ENCODE peak calls at places on chromosomes 7 and 10, in six cellular contexts. One of them, this sample, is unnamed.

GRCh38 chr10:93542358-93542791 is 24.1 kb upstream of the FFAR4 start:
- DNase-seq in neuronal stem cell: no peak
- DNase-seq in IMR-90: peak; percentile 9
- DNase-seq in mesendoderm: no peak
- DNase-seq in H1: no peak
- DNase-seq in mesenchymal stem cell: peak; percentile 22
- DNase-seq in this sample: no peak

GRCh38 chr10:119098576-119098975 is 5.3 kb upstream of the DENND10 start:
- DNase-seq in neuronal stem cell: no peak
- DNase-seq in IMR-90: no peak
- DNase-seq in mesendoderm: no peak
- DNase-seq in H1: no peak
- DNase-seq in mesenchymal stem cell: no peak
- DNase-seq in this sample: no peak

GRCh38 chr10:68073631-68074403 is 1.3 kb downstream of the HERC4 start:
- DNase-seq in neuronal stem cell: no peak
- DNase-seq in IMR-90: peak; percentile 31
- DNase-seq in mesendoderm: no peak
- DNase-seq in H1: no peak
- DNase-seq in mesenchymal stem cell: peak; percentile 56
- DNase-seq in this sample: no peak

GRCh38 chr7:111292026-111292430 is 201.1 kb downstream of the LRRN3 start:
- DNase-seq in neuronal stem cell: no peak
- DNase-seq in IMR-90: peak; percentile 24
- DNase-seq in mesendoderm: no peak
- DNase-seq in H1: no peak
- DNase-seq in mesenchymal stem cell: no peak
- DNase-seq in this sample: no peak

GRCh38 chr10:44929356-44930113 is 18.4 kb downstream of the TMEM72 start:
- DNase-seq in neuronal stem cell: no peak
- DNase-seq in IMR-90: no peak
- DNase-seq in mesendoderm: no peak
- DNase-seq in H1: no peak
- DNase-seq in mesenchymal stem cell: no peak
- DNase-seq in this sample: peak; percentile 18

GRCh38 chr7:29879609-29880008 is 73.3 kb downstream of the WIPF3 start:
- DNase-seq in neuronal stem cell: no peak
- DNase-seq in IMR-90: peak; percentile 21
- DNase-seq in mesendoderm: no peak
- DNase-seq in H1: no peak
- DNase-seq in mesenchymal stem cell: no peak
- DNase-seq in this sample: no peak

GRCh38 chr10:82089327-82089726 is 214.3 kb downstream of the NRG3 start:
- DNase-seq in neuronal stem cell: peak; percentile 42
- DNase-seq in IMR-90: no peak
- DNase-seq in mesendoderm: peak; percentile 71
- DNase-seq in H1: no peak
- DNase-seq in mesenchymal stem cell: no peak
- DNase-seq in this sample: peak; percentile 42

GRCh38 chr7:46153951-46154787 is 233.1 kb upstream of the IGFBP3 start:
- DNase-seq in neuronal stem cell: no peak
- DNase-seq in IMR-90: no peak
- DNase-seq in mesendoderm: peak; percentile 49
- DNase-seq in H1: no peak
- DNase-seq in mesenchymal stem cell: no peak
- DNase-seq in this sample: no peak

GRCh38 chr10:77281719-77282118 is 355.9 kb downstream of the KCNMA1 start:
- DNase-seq in neuronal stem cell: no peak
- DNase-seq in IMR-90: no peak
- DNase-seq in mesendoderm: no peak
- DNase-seq in H1: no peak
- DNase-seq in mesenchymal stem cell: no peak
- DNase-seq in this sample: no peak

GRCh38 chr10:86314616-86315520 is 51.7 kb downstream of the GRID1 start:
- DNase-seq in neuronal stem cell: no peak
- DNase-seq in IMR-90: no peak
- DNase-seq in mesendoderm: no peak
- DNase-seq in H1: no peak
- DNase-seq in mesenchymal stem cell: no peak
- DNase-seq in this sample: peak; percentile 13

GRCh38 chr7:21616796-21617436 is 74.1 kb downstream of the DNAH11 start:
- DNase-seq in neuronal stem cell: no peak
- DNase-seq in IMR-90: peak; percentile 37
- DNase-seq in mesendoderm: peak; percentile 89
- DNase-seq in H1: no peak
- DNase-seq in mesenchymal stem cell: peak; percentile 57
- DNase-seq in this sample: no peak

GRCh38 chr10:118521415-118522117 is 73.9 kb downstream of the PRLHR start:
- DNase-seq in neuronal stem cell: no peak
- DNase-seq in IMR-90: no peak
- DNase-seq in mesendoderm: no peak
- DNase-seq in H1: no peak
- DNase-seq in mesenchymal stem cell: no peak
- DNase-seq in this sample: no peak

GRCh38 chr10:30873408-30873807 is 158.3 kb downstream of the ZNF438 start:
- DNase-seq in neuronal stem cell: no peak
- DNase-seq in IMR-90: no peak
- DNase-seq in mesendoderm: no peak
- DNase-seq in H1: no peak
- DNase-seq in mesenchymal stem cell: no peak
- DNase-seq in this sample: no peak

GRCh38 chr7:45663965-45664623 is 89.9 kb downstream of the ADCY1 start:
- DNase-seq in neuronal stem cell: no peak
- DNase-seq in IMR-90: no peak
- DNase-seq in mesendoderm: no peak
- DNase-seq in H1: peak; percentile 19
- DNase-seq in mesenchymal stem cell: no peak
- DNase-seq in this sample: peak; percentile 9

GRCh38 chr7:26078437-26079362 is 73.3 kb upstream of the NFE2L3 start:
- DNase-seq in neuronal stem cell: peak; percentile 65
- DNase-seq in IMR-90: no peak
- DNase-seq in mesendoderm: peak; percentile 82
- DNase-seq in H1: peak; percentile 87
- DNase-seq in mesenchymal stem cell: peak; percentile 30
- DNase-seq in this sample: peak; percentile 90

GRCh38 chr10:86355571-86356038 is 11.0 kb downstream of the GRID1 start:
- DNase-seq in neuronal stem cell: no peak
- DNase-seq in IMR-90: no peak
- DNase-seq in mesendoderm: no peak
- DNase-seq in H1: no peak
- DNase-seq in mesenchymal stem cell: no peak
- DNase-seq in this sample: no peak

GRCh38 chr7:29499932-29500331 is 63.7 kb upstream of the PRR15 start:
- DNase-seq in neuronal stem cell: no peak
- DNase-seq in IMR-90: no peak
- DNase-seq in mesendoderm: no peak
- DNase-seq in H1: no peak
- DNase-seq in mesenchymal stem cell: no peak
- DNase-seq in this sample: no peak

GRCh38 chr10:58299580-58299979 is 30.6 kb downstream of the CISD1 start:
- DNase-seq in neuronal stem cell: peak; percentile 36
- DNase-seq in IMR-90: peak; percentile 57
- DNase-seq in mesendoderm: peak; percentile 76
- DNase-seq in H1: peak; percentile 79
- DNase-seq in mesenchymal stem cell: peak; percentile 58
- DNase-seq in this sample: peak; percentile 52

GRCh38 chr7:117041822-117042221 is 88.5 kb downstream of the ST7 start:
- DNase-seq in neuronal stem cell: no peak
- DNase-seq in IMR-90: no peak
- DNase-seq in mesendoderm: no peak
- DNase-seq in H1: no peak
- DNase-seq in mesenchymal stem cell: no peak
- DNase-seq in this sample: no peak

DNA sequence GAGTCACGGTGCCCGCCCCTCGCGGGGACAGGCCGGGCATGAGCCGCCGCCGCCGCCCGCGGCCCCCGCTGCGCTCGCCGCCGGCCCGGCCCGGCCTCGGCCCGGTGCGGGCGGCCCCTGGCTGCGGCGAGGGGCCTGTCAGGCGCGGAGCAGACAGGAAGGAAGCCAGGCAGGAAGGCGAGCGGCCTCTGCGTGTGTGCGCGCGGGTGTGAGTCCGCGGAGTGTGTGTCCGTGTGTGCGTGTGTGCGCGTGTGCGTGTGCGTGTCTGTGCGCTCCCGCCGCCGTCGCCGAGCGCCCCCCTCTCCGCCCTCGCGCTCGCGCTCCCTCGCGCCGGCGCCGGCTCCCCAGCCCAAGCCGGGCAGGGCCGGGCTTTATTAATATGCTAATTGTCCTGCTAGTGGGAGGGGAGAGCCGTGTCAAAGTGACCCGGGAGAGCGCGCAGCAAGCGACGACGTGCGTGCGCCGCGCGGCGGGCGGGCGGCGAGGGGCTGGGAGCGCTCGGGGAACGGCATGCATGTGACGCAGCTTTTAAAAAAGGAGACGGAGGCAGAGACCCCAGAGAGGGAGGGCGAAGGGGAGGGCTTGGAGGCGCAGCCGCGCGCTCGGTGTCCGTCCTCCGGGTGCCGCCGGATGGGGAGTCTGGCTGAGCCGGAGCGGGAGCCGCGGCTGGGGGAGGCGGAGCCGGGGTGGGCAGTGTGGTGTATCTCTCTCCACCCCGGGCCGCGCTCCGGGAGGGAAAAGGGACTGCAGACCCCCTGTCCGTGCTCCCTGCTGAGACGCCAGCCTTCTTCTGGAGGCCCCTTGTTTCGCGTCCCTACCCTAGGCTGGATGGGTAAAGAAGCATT is at the start of gene LDB1:
- DNase-seq in neuronal stem cell: peak; percentile 90
- DNase-seq in IMR-90: peak; percentile 77
- DNase-seq in mesendoderm: peak; percentile 92
- DNase-seq in H1: peak; percentile 85
- DNase-seq in mesenchymal stem cell: peak; percentile 91
- DNase-seq in this sample: peak; percentile 81
- H2BK120ac ChIP-seq in neuronal stem cell: peak within 1 kb of the TSS; percentile 89
- H2BK120ac ChIP-seq in IMR-90: peak within 1 kb of the TSS; percentile 94
- H2BK120ac ChIP-seq in mesendoderm: peak within 1 kb of the TSS; percentile 21
- H2BK120ac ChIP-seq in H1: peak within 1 kb of the TSS; percentile 30
- H2BK120ac ChIP-seq in mesenchymal stem cell: peak within 1 kb of the TSS; percentile 93
- H2BK120ac ChIP-seq in this sample: peak within 1 kb of the TSS; percentile 7

GRCh38 chr10:100660945-100661344 is 84.4 kb upstream of the PAX2 start:
- DNase-seq in neuronal stem cell: no peak
- DNase-seq in IMR-90: no peak
- DNase-seq in mesendoderm: no peak
- DNase-seq in H1: no peak
- DNase-seq in mesenchymal stem cell: no peak
- DNase-seq in this sample: no peak

GRCh38 chr10:100655760-100656421 is 89.5 kb upstream of the PAX2 start:
- DNase-seq in neuronal stem cell: no peak
- DNase-seq in IMR-90: no peak
- DNase-seq in mesendoderm: no peak
- DNase-seq in H1: peak; percentile 62
- DNase-seq in mesenchymal stem cell: no peak
- DNase-seq in this sample: no peak

GRCh38 chr10:100659361-100660098 is 85.9 kb upstream of the PAX2 start:
- DNase-seq in neuronal stem cell: no peak
- DNase-seq in IMR-90: no peak
- DNase-seq in mesendoderm: no peak
- DNase-seq in H1: no peak
- DNase-seq in mesenchymal stem cell: no peak
- DNase-seq in this sample: peak; percentile 49

GRCh38 chr10:100656479-100656878 is 88.9 kb upstream of the PAX2 start:
- DNase-seq in neuronal stem cell: no peak
- DNase-seq in IMR-90: no peak
- DNase-seq in mesendoderm: no peak
- DNase-seq in H1: peak; percentile 79
- DNase-seq in mesenchymal stem cell: no peak
- DNase-seq in this sample: peak; percentile 57

GRCh38 chr10:100658269-100658668 is 87.1 kb upstream of the PAX2 start:
- DNase-seq in neuronal stem cell: no peak
- DNase-seq in IMR-90: no peak
- DNase-seq in mesendoderm: no peak
- DNase-seq in H1: no peak
- DNase-seq in mesenchymal stem cell: no peak
- DNase-seq in this sample: no peak
- H2BK15ac ChIP-seq in neuronal stem cell: no peak overlapping the region
- H2BK15ac ChIP-seq in IMR-90: no peak overlapping the region
- H2BK15ac ChIP-seq in mesendoderm: no peak overlapping the region
- H2BK15ac ChIP-seq in H1: no peak overlapping the region
- H2BK15ac ChIP-seq in mesenchymal stem cell: no peak overlapping the region
- H2BK15ac ChIP-seq in this sample: no peak overlapping the region

GRCh38 chr10:21506351-21506750 is 19.1 kb downstream of the SKIDA1 start:
- DNase-seq in neuronal stem cell: no peak
- DNase-seq in IMR-90: no peak
- DNase-seq in mesendoderm: no peak
- DNase-seq in H1: no peak
- DNase-seq in mesenchymal stem cell: peak; percentile 61
- DNase-seq in this sample: no peak

GRCh38 chr10:21509391-21510217 is 15.9 kb downstream of the SKIDA1 start:
- DNase-seq in neuronal stem cell: no peak
- DNase-seq in IMR-90: no peak
- DNase-seq in mesendoderm: peak; percentile 89
- DNase-seq in H1: peak; percentile 75
- DNase-seq in mesenchymal stem cell: no peak
- DNase-seq in this sample: no peak

GRCh38 chr10:21508987-21509334 is 16.5 kb downstream of the SKIDA1 start:
- DNase-seq in neuronal stem cell: no peak
- DNase-seq in IMR-90: no peak
- DNase-seq in mesendoderm: peak; percentile 74
- DNase-seq in H1: peak; percentile 72
- DNase-seq in mesenchymal stem cell: no peak
- DNase-seq in this sample: no peak

GRCh38 chr10:21505711-21506278 is 19.7 kb downstream of the SKIDA1 start:
- DNase-seq in neuronal stem cell: no peak
- DNase-seq in IMR-90: no peak
- DNase-seq in mesendoderm: peak; percentile 44
- DNase-seq in H1: no peak
- DNase-seq in mesenchymal stem cell: peak; percentile 28
- DNase-seq in this sample: no peak

GRCh38 chr10:21507066-21507669 is 18.3 kb downstream of the SKIDA1 start:
- DNase-seq in neuronal stem cell: no peak
- DNase-seq in IMR-90: no peak
- DNase-seq in mesendoderm: peak; percentile 45
- DNase-seq in H1: no peak
- DNase-seq in mesenchymal stem cell: peak; percentile 57
- DNase-seq in this sample: no peak
- H3K4me2 ChIP-seq in neuronal stem cell: peak overlapping the region; percentile 45
- H3K4me2 ChIP-seq in IMR-90: no peak overlapping the region
- H3K4me2 ChIP-seq in mesendoderm: peak overlapping the region; percentile 19
- H3K4me2 ChIP-seq in H1: peak overlapping the region; percentile 82
- H3K4me2 ChIP-seq in mesenchymal stem cell: no peak overlapping the region
- H3K4me2 ChIP-seq in this sample: peak overlapping the region; percentile 85

GRCh38 chr10:110495731-110496552 is 1.8 kb upstream of the DUSP5 start:
- DNase-seq in neuronal stem cell: no peak
- DNase-seq in IMR-90: peak; percentile 93
- DNase-seq in mesendoderm: peak; percentile 85
- DNase-seq in H1: peak; percentile 57
- DNase-seq in mesenchymal stem cell: peak; percentile 82
- DNase-seq in this sample: peak; percentile 47

GRCh38 chr10:110498087-110498981 is 627 bp downstream of the DUSP5 start:
- DNase-seq in neuronal stem cell: no peak
- DNase-seq in IMR-90: peak; percentile 48
- DNase-seq in mesendoderm: peak; percentile 67
- DNase-seq in H1: peak; percentile 67
- DNase-seq in mesenchymal stem cell: peak; percentile 68
- DNase-seq in this sample: peak; percentile 43

GRCh38 chr10:110498982-110499795 is 1.5 kb downstream of the DUSP5 start:
- DNase-seq in neuronal stem cell: no peak
- DNase-seq in IMR-90: peak; percentile 74
- DNase-seq in mesendoderm: peak; percentile 96
- DNase-seq in H1: peak; percentile 73
- DNase-seq in mesenchymal stem cell: peak; percentile 68
- DNase-seq in this sample: peak; percentile 76

GRCh38 chr10:110496553-110497437 is 912 bp upstream of the DUSP5 start:
- DNase-seq in neuronal stem cell: no peak
- DNase-seq in IMR-90: no peak
- DNase-seq in mesendoderm: no peak
- DNase-seq in H1: no peak
- DNase-seq in mesenchymal stem cell: no peak
- DNase-seq in this sample: no peak

GRCh38 chr10:110497438-110498086 is at the start of gene DUSP5:
- DNase-seq in neuronal stem cell: peak; percentile 97
- DNase-seq in IMR-90: peak; percentile 92
- DNase-seq in mesendoderm: peak; percentile 97
- DNase-seq in H1: peak; percentile 94
- DNase-seq in mesenchymal stem cell: peak; percentile 94
- DNase-seq in this sample: peak; percentile 90
- H2BK120ac ChIP-seq in neuronal stem cell: no peak within 1 kb of the TSS
- H2BK120ac ChIP-seq in IMR-90: peak within 1 kb of the TSS; percentile 71
- H2BK120ac ChIP-seq in mesendoderm: peak within 1 kb of the TSS; percentile 14
- H2BK120ac ChIP-seq in H1: no peak within 1 kb of the TSS
- H2BK120ac ChIP-seq in mesenchymal stem cell: peak within 1 kb of the TSS; percentile 76
- H2BK120ac ChIP-seq in this sample: no peak within 1 kb of the TSS